ENCODE peak calls at places on chromosomes 2 and 18, in six cellular contexts. O is fibroblast of lung, E is HepG2, W is aorta, V is heart left ventricle, L is tibial nerve. Q is an unnamed sample.
A peak's percentile ranks its signal among the peaks of the same experiment; 100 is the strongest.

GRCh38 chr2:46053502-46054094 is 243.6 kb upstream of the EPAS1 start:
- DNase-seq in O (no peak), E (no peak), W (no peak), V (no peak), L (no peak), Q (no peak)

GRCh38 chr18:10128906-10129305 is 215.1 kb downstream of the VAPA start:
- DNase-seq in O (no peak), E (no peak), W (no peak), V (no peak), L (no peak), Q (no peak)

GRCh38 chr2:40283111-40283909 is 168.6 kb downstream of the SLC8A1 start:
- DNase-seq in O (no peak), E (no peak), W (no peak), V (no peak), L (no peak), Q (no peak)

GRCh38 chr2:134377730-134378129 is 123.9 kb downstream of the MGAT5 start:
- DNase-seq in O (no peak), E (no peak), W (no peak), V (no peak), L (no peak), Q (no peak)

GRCh38 chr2:23401427-23402204 is 16.6 kb downstream of the KLHL29 start:
- DNase-seq in O (no peak), E (no peak), W (no peak), V (no peak), L (no peak), Q (no peak)

GRCh38 chr2:186347472-186347871 is 138.6 kb upstream of the ZC3H15 start:
- DNase-seq in O (no peak), E (no peak), W (no peak), V (no peak), L (no peak), Q (no peak)

GRCh38 chr2:20512061-20512605 is 65.3 kb downstream of the RHOB start:
- DNase-seq in O (no peak), E (no peak), W (no peak), V (no peak), L (no peak), Q (no peak)

GRCh38 chr2:86048383-86048701 is 57.3 kb downstream of the POLR1A start:
- DNase-seq in O (no peak), E (no peak), W (no peak), V (no peak), L (no peak), Q (no peak)

GRCh38 chr2:136168605-136169210 is 50.8 kb upstream of the CXCR4 start:
- DNase-seq in O (no peak), E (no peak), W (no peak), V (no peak), L (no peak), Q (no peak)

GRCh38 chr2:189439342-189439741 is 1.9 kb upstream of the WDR75 start:
- DNase-seq in O (no peak), E (peak; percentile 34), W (no peak), V (no peak), L (no peak), Q (no peak)

DNA sequence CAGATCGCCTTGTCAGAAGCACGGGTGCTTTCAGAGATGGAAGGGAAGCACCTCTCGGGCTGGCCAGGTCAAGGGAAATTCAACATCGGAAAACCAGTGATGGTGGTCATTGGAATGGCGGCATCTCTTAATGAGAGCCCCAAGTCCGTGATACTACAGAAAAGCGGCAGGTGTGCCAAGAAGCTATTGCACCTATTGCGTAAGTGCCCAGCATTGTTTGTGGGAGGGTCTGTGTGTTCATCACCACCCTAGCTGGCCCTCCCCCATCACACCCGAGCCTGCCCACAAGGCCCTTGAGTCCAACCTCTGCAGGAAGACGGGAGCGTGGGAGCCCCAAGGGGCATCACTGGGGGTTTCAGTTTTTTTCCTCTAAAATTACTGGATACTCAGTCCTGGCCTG is 100.7 kb downstream of the DGKD start:
- DNase-seq in O (no peak), E (no peak), W (no peak), V (no peak), L (no peak), Q (no peak)
- H3K36me3 ChIP-seq in O (peaks cover 4% of the 10 kb centered on the region), E (peaks cover 87% of the 10 kb centered on the region), W (peaks cover 8% of the 10 kb centered on the region), V (no peaks in the 10 kb centered on the region), L (peaks cover 96% of the 10 kb centered on the region), Q (no peaks in the 10 kb centered on the region)

DNA sequence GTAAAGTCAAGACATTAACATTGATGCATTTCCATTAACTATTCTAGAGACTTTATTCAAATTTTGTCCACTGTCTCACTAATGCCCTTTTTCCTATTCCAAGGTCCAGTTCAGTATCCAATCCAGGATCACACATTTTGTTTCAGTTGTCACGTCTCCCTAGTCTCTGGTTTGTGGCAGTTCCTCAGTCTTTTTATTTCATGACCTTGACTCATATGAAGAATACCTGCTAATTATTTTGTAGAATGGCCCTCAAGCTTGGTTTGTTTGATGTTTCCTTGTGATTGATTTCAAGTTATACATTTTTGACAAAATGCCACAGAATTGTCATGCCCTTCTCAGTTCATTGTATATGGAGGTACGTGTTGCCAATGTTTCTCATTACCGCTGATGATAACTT is 145.2 kb downstream of the FHOD3 start:
- DNase-seq in O (no peak), E (no peak), W (no peak), V (no peak), L (no peak), Q (no peak)
- H3K4me1 ChIP-seq in O (peaks cover 5% of the 10 kb centered on the region), E (no peaks in the 10 kb centered on the region), W (peaks cover 5% of the 10 kb centered on the region), V (peaks cover 21% of the 10 kb centered on the region), L (peaks cover 9% of the 10 kb centered on the region), Q (no peaks in the 10 kb centered on the region)

DNA sequence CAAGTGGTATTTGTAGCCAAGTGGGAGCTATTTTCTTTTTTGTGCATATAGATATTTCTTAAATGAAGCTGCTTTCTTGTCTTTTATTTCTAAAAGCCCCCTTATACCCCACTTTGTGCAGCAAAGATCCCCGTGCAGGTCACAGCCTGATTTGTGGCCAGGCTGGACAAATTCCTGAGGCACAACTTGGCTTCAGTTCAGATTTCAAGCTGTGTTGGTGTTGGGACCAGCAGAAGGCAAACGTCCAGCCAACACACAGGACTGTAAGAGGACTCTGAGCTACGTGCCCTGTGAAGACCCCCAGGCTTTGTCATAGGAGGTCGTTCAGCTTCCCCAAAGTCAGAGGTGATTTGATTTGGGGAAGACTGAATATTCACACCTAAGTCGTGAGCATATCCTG is 21.9 kb downstream of the FOSL2 start:
- DNase-seq in O (no peak), E (no peak), W (no peak), V (no peak), L (no peak), Q (no peak)
- H3K36me3 ChIP-seq in O (peaks cover 50% of the 10 kb centered on the region), E (peaks cover 40% of the 10 kb centered on the region), W (peaks cover 18% of the 10 kb centered on the region), V (peaks cover 6% of the 10 kb centered on the region), L (peaks cover 83% of the 10 kb centered on the region), Q (no peaks in the 10 kb centered on the region)

GRCh38 chr2:43130548-43130875 is 95.9 kb downstream of the ZFP36L2 start:
- DNase-seq in O (no peak), E (no peak), W (no peak), V (no peak), L (no peak), Q (no peak)

GRCh38 chr2:43127208-43127940 is 99.0 kb downstream of the ZFP36L2 start:
- DNase-seq in O (peak; percentile 39), E (peak; percentile 68), W (peak; percentile 83), V (peak; percentile 72), L (no peak), Q (peak; percentile 43)

GRCh38 chr2:43127941-43128561 is 98.4 kb downstream of the ZFP36L2 start:
- DNase-seq in O (no peak), E (no peak), W (peak; percentile 64), V (no peak), L (no peak), Q (no peak)

GRCh38 chr2:43129676-43130547 is 96.5 kb downstream of the ZFP36L2 start:
- DNase-seq in O (peak; percentile 57), E (peak; percentile 65), W (peak; percentile 84), V (no peak), L (no peak), Q (no peak)

DNA sequence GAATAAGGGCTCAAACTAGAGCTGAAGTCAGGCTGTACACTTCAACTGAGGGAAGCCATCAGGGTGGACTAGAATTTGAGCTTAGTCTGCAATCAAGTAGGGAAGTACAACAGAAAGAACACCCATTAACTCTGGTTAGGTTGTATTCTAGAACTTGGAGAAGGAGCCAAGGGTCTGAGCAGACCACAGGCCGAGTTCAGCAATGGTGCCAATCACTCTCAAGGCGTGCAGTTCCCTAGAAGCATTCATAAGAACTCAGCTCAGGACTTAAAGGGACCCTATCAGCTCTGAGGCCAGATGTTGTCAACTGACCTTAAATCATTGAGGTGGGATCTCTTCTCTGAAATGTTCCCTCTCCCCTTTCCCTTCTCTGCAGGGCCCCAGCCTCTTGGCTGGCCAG is 97.2 kb downstream of the ZFP36L2 start:
- DNase-seq in O (no peak), E (no peak), W (peak; percentile 4), V (no peak), L (no peak), Q (no peak)
- H3K4me1 ChIP-seq in O (no peaks in the 10 kb centered on the region), E (peaks cover 73% of the 10 kb centered on the region), W (no peaks in the 10 kb centered on the region), V (peaks cover 26% of the 10 kb centered on the region), L (peaks cover 17% of the 10 kb centered on the region), Q (no peaks in the 10 kb centered on the region)